ENCODE peak calls at places on chromosome 3, in seven cellular contexts. One of them, this sample, is unnamed.

GRCh38 chr3:141960731-141961130 is 84.3 kb downstream of the ATP1B3 start:
- DNase-seq in foreskin fibroblast: peak
- DNase-seq in H7: no peak
- DNase-seq in skeletal muscle cell: peak
- DNase-seq in gastrocnemius medialis: no peak
- DNase-seq in thoracic aorta: no peak
- DNase-seq in GM23248: peak
- DNase-seq in this sample: peak

GRCh38 chr3:167318306-167318705 is 61.8 kb downstream of the ZBBX start:
- DNase-seq in foreskin fibroblast: no peak
- DNase-seq in H7: no peak
- DNase-seq in skeletal muscle cell: no peak
- DNase-seq in gastrocnemius medialis: no peak
- DNase-seq in thoracic aorta: no peak
- DNase-seq in GM23248: no peak
- DNase-seq in this sample: no peak

GRCh38 chr3:176765491-176765890 is 431.8 kb downstream of the TBL1XR1 start:
- DNase-seq in foreskin fibroblast: no peak
- DNase-seq in H7: no peak
- DNase-seq in skeletal muscle cell: no peak
- DNase-seq in gastrocnemius medialis: no peak
- DNase-seq in thoracic aorta: no peak
- DNase-seq in GM23248: no peak
- DNase-seq in this sample: no peak

GRCh38 chr3:169623971-169624370 is 39.5 kb downstream of the MECOM start:
- DNase-seq in foreskin fibroblast: no peak
- DNase-seq in H7: no peak
- DNase-seq in skeletal muscle cell: no peak
- DNase-seq in gastrocnemius medialis: no peak
- DNase-seq in thoracic aorta: no peak
- DNase-seq in GM23248: no peak
- DNase-seq in this sample: no peak

GRCh38 chr3:113264741-113265140 is 53.4 kb downstream of the BOC start:
- DNase-seq in foreskin fibroblast: no peak
- DNase-seq in H7: peak
- DNase-seq in skeletal muscle cell: no peak
- DNase-seq in gastrocnemius medialis: no peak
- DNase-seq in thoracic aorta: no peak
- DNase-seq in GM23248: no peak
- DNase-seq in this sample: no peak

GRCh38 chr3:184345678-184346144 is 8.3 kb downstream of the FAM131A start:
- DNase-seq in foreskin fibroblast: peak
- DNase-seq in H7: peak
- DNase-seq in skeletal muscle cell: no peak
- DNase-seq in gastrocnemius medialis: peak
- DNase-seq in thoracic aorta: no peak
- DNase-seq in GM23248: peak
- DNase-seq in this sample: peak

GRCh38 chr3:16063603-16064002 is 110.9 kb upstream of the GALNT15 start:
- DNase-seq in foreskin fibroblast: no peak
- DNase-seq in H7: no peak
- DNase-seq in skeletal muscle cell: no peak
- DNase-seq in gastrocnemius medialis: no peak
- DNase-seq in thoracic aorta: no peak
- DNase-seq in GM23248: no peak
- DNase-seq in this sample: no peak

GRCh38 chr3:104604326-104605010 is 762.2 kb upstream of the ALCAM start:
- DNase-seq in foreskin fibroblast: no peak
- DNase-seq in H7: no peak
- DNase-seq in skeletal muscle cell: no peak
- DNase-seq in gastrocnemius medialis: no peak
- DNase-seq in thoracic aorta: no peak
- DNase-seq in GM23248: peak
- DNase-seq in this sample: peak

GRCh38 chr3:159208080-159208479 is 406.2 kb downstream of the MFSD1 start:
- DNase-seq in foreskin fibroblast: no peak
- DNase-seq in H7: no peak
- DNase-seq in skeletal muscle cell: no peak
- DNase-seq in gastrocnemius medialis: no peak
- DNase-seq in thoracic aorta: no peak
- DNase-seq in GM23248: no peak
- DNase-seq in this sample: no peak

GRCh38 chr3:77078279-77078678 is 38.4 kb downstream of the ROBO2 start:
- DNase-seq in foreskin fibroblast: no peak
- DNase-seq in H7: no peak
- DNase-seq in skeletal muscle cell: no peak
- DNase-seq in gastrocnemius medialis: no peak
- DNase-seq in thoracic aorta: no peak
- DNase-seq in GM23248: no peak
- DNase-seq in this sample: no peak

GRCh38 chr3:11288786-11289637 is 16.8 kb downstream of the ATG7 start:
- DNase-seq in foreskin fibroblast: peak
- DNase-seq in H7: no peak
- DNase-seq in skeletal muscle cell: peak
- DNase-seq in gastrocnemius medialis: no peak
- DNase-seq in thoracic aorta: no peak
- DNase-seq in GM23248: peak
- DNase-seq in this sample: peak

GRCh38 chr3:63513801-63514200 is 138.7 kb upstream of the SNTN start:
- DNase-seq in foreskin fibroblast: no peak
- DNase-seq in H7: no peak
- DNase-seq in skeletal muscle cell: no peak
- DNase-seq in gastrocnemius medialis: no peak
- DNase-seq in thoracic aorta: no peak
- DNase-seq in GM23248: no peak
- DNase-seq in this sample: no peak

GRCh38 chr3:192904632-192905289 is 12.9 kb downstream of the MB21D2 start:
- DNase-seq in foreskin fibroblast: no peak
- DNase-seq in H7: no peak
- DNase-seq in skeletal muscle cell: no peak
- DNase-seq in gastrocnemius medialis: no peak
- DNase-seq in thoracic aorta: no peak
- DNase-seq in GM23248: no peak
- DNase-seq in this sample: no peak

GRCh38 chr3:73295511-73296257 is 234.2 kb downstream of the EBLN2 start:
- DNase-seq in foreskin fibroblast: no peak
- DNase-seq in H7: no peak
- DNase-seq in skeletal muscle cell: no peak
- DNase-seq in gastrocnemius medialis: no peak
- DNase-seq in thoracic aorta: no peak
- DNase-seq in GM23248: no peak
- DNase-seq in this sample: no peak

GRCh38 chr3:71008350-71008923 is 575.1 kb downstream of the FOXP1 start:
- DNase-seq in foreskin fibroblast: no peak
- DNase-seq in H7: no peak
- DNase-seq in skeletal muscle cell: no peak
- DNase-seq in gastrocnemius medialis: peak
- DNase-seq in thoracic aorta: no peak
- DNase-seq in GM23248: no peak
- DNase-seq in this sample: no peak

GRCh38 chr3:170117134-170117533 is 64.4 kb downstream of the PHC3 start:
- DNase-seq in foreskin fibroblast: no peak
- DNase-seq in H7: peak
- DNase-seq in skeletal muscle cell: no peak
- DNase-seq in gastrocnemius medialis: no peak
- DNase-seq in thoracic aorta: no peak
- DNase-seq in GM23248: peak
- DNase-seq in this sample: peak

GRCh38 chr3:68878322-68878721 is 54.0 kb downstream of the TAFA4 start:
- DNase-seq in foreskin fibroblast: peak
- DNase-seq in H7: no peak
- DNase-seq in skeletal muscle cell: no peak
- DNase-seq in gastrocnemius medialis: no peak
- DNase-seq in thoracic aorta: no peak
- DNase-seq in GM23248: peak
- DNase-seq in this sample: peak

GRCh38 chr3:21643752-21644151 is 107.3 kb downstream of the ZNF385D start:
- DNase-seq in foreskin fibroblast: no peak
- DNase-seq in H7: no peak
- DNase-seq in skeletal muscle cell: no peak
- DNase-seq in gastrocnemius medialis: no peak
- DNase-seq in thoracic aorta: no peak
- DNase-seq in GM23248: no peak
- DNase-seq in this sample: no peak

GRCh38 chr3:103813955-103814354 is 1379.1 kb downstream of the ZPLD1 start:
- DNase-seq in foreskin fibroblast: no peak
- DNase-seq in H7: no peak
- DNase-seq in skeletal muscle cell: no peak
- DNase-seq in gastrocnemius medialis: no peak
- DNase-seq in thoracic aorta: no peak
- DNase-seq in GM23248: no peak
- DNase-seq in this sample: no peak

GRCh38 chr3:16205156-16205870 is 30.8 kb downstream of the GALNT15 start:
- DNase-seq in foreskin fibroblast: no peak
- DNase-seq in H7: no peak
- DNase-seq in skeletal muscle cell: no peak
- DNase-seq in gastrocnemius medialis: no peak
- DNase-seq in thoracic aorta: no peak
- DNase-seq in GM23248: peak
- DNase-seq in this sample: peak

GRCh38 chr3:83193526-83193925 is 1432.1 kb upstream of the GBE1 start:
- DNase-seq in foreskin fibroblast: no peak
- DNase-seq in H7: no peak
- DNase-seq in skeletal muscle cell: no peak
- DNase-seq in gastrocnemius medialis: no peak
- DNase-seq in thoracic aorta: no peak
- DNase-seq in GM23248: no peak
- DNase-seq in this sample: peak

GRCh38 chr3:7546219-7546618 is 685.3 kb downstream of the GRM7 start:
- DNase-seq in foreskin fibroblast: no peak
- DNase-seq in H7: no peak
- DNase-seq in skeletal muscle cell: no peak
- DNase-seq in gastrocnemius medialis: no peak
- DNase-seq in thoracic aorta: no peak
- DNase-seq in GM23248: no peak
- DNase-seq in this sample: peak

GRCh38 chr3:127715541-127715940 is 42.8 kb downstream of the ABTB1 start:
- DNase-seq in foreskin fibroblast: no peak
- DNase-seq in H7: no peak
- DNase-seq in skeletal muscle cell: no peak
- DNase-seq in gastrocnemius medialis: no peak
- DNase-seq in thoracic aorta: no peak
- DNase-seq in GM23248: no peak
- DNase-seq in this sample: no peak

GRCh38 chr3:128497305-128498126 is 4.5 kb upstream of the GATA2 start:
- DNase-seq in foreskin fibroblast: no peak
- DNase-seq in H7: peak
- DNase-seq in skeletal muscle cell: no peak
- DNase-seq in gastrocnemius medialis: no peak
- DNase-seq in thoracic aorta: no peak
- DNase-seq in GM23248: peak
- DNase-seq in this sample: no peak

GRCh38 chr3:126523745-126524428 is at the start of gene CHST13:
- DNase-seq in foreskin fibroblast: peak
- DNase-seq in H7: peak
- DNase-seq in skeletal muscle cell: no peak
- DNase-seq in gastrocnemius medialis: no peak
- DNase-seq in thoracic aorta: no peak
- DNase-seq in GM23248: peak
- DNase-seq in this sample: peak
- H3K4me3 ChIP-seq in foreskin fibroblast: peak
- H3K4me3 ChIP-seq in H7: peak
- H3K4me3 ChIP-seq in skeletal muscle cell: peak
- H3K4me3 ChIP-seq in gastrocnemius medialis: peak
- H3K4me3 ChIP-seq in thoracic aorta: peak
- H3K4me3 ChIP-seq in GM23248: peak
- H3K4me3 ChIP-seq in this sample: no peak

GRCh38 chr3:1292571-1292970 is 199.7 kb downstream of the CNTN6 start:
- DNase-seq in foreskin fibroblast: no peak
- DNase-seq in H7: no peak
- DNase-seq in skeletal muscle cell: no peak
- DNase-seq in gastrocnemius medialis: no peak
- DNase-seq in thoracic aorta: no peak
- DNase-seq in GM23248: no peak
- DNase-seq in this sample: no peak
- H3K4me3 ChIP-seq in foreskin fibroblast: no peak
- H3K4me3 ChIP-seq in H7: no peak
- H3K4me3 ChIP-seq in skeletal muscle cell: no peak
- H3K4me3 ChIP-seq in gastrocnemius medialis: no peak
- H3K4me3 ChIP-seq in thoracic aorta: no peak
- H3K4me3 ChIP-seq in GM23248: no peak
- H3K4me3 ChIP-seq in this sample: no peak

GRCh38 chr3:98329392-98330124 is 24.1 kb upstream of the OR5K4 start:
- DNase-seq in foreskin fibroblast: peak
- DNase-seq in H7: peak
- DNase-seq in skeletal muscle cell: peak
- DNase-seq in gastrocnemius medialis: no peak
- DNase-seq in thoracic aorta: no peak
- DNase-seq in GM23248: peak
- DNase-seq in this sample: peak
- H3K4me3 ChIP-seq in foreskin fibroblast: no peak
- H3K4me3 ChIP-seq in H7: no peak
- H3K4me3 ChIP-seq in skeletal muscle cell: no peak
- H3K4me3 ChIP-seq in gastrocnemius medialis: no peak
- H3K4me3 ChIP-seq in thoracic aorta: no peak
- H3K4me3 ChIP-seq in GM23248: no peak
- H3K4me3 ChIP-seq in this sample: no peak

GRCh38 chr3:46561951-46562350 is 4.2 kb downstream of the LRRC2 start:
- DNase-seq in foreskin fibroblast: no peak
- DNase-seq in H7: no peak
- DNase-seq in skeletal muscle cell: no peak
- DNase-seq in gastrocnemius medialis: no peak
- DNase-seq in thoracic aorta: no peak
- DNase-seq in GM23248: peak
- DNase-seq in this sample: no peak

GRCh38 chr3:46564190-46565112 is 1.7 kb downstream of the LRRC2 start:
- DNase-seq in foreskin fibroblast: no peak
- DNase-seq in H7: no peak
- DNase-seq in skeletal muscle cell: no peak
- DNase-seq in gastrocnemius medialis: peak
- DNase-seq in thoracic aorta: no peak
- DNase-seq in GM23248: peak
- DNase-seq in this sample: no peak

GRCh38 chr3:46565607-46566039 is 479 bp downstream of the LRRC2 start:
- DNase-seq in foreskin fibroblast: no peak
- DNase-seq in H7: peak
- DNase-seq in skeletal muscle cell: no peak
- DNase-seq in gastrocnemius medialis: peak
- DNase-seq in thoracic aorta: no peak
- DNase-seq in GM23248: peak
- DNase-seq in this sample: no peak

GRCh38 chr3:46565113-46565490 is 1.0 kb downstream of the LRRC2 start:
- DNase-seq in foreskin fibroblast: no peak
- DNase-seq in H7: peak
- DNase-seq in skeletal muscle cell: no peak
- DNase-seq in gastrocnemius medialis: peak
- DNase-seq in thoracic aorta: no peak
- DNase-seq in GM23248: peak
- DNase-seq in this sample: no peak

DNA sequence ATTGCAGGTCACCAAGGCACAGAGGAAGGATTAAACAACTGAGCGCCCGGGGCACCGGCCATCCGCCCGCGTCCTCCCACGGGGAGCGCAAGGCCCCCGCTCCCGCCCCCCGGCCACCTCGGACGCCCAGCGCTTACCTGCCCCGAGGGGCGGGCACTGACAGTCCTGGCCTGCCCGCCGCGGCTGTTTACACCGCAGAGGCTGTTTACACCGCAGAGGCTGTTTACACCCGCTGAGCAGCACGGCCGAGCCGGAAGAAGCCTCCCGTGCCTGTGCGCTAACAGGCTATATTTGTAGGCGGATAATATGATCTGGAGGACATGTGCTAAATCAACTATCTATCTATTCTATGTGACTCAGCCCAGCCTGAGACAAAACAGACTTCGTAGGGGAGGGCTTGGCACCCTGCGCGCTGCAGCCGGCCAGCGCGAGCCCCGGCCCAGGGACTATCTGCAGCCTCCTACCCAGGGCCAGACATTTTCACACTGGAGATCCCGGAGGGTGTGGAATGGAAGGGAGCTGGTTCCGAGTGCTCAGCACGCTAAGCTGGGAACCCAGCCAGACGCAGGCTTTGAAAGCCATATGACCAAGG is at the start of gene LRRC2:
- DNase-seq in foreskin fibroblast: peak
- DNase-seq in H7: peak
- DNase-seq in skeletal muscle cell: peak
- DNase-seq in gastrocnemius medialis: peak
- DNase-seq in thoracic aorta: no peak
- DNase-seq in GM23248: peak
- DNase-seq in this sample: peak
- H3K4me3 ChIP-seq in foreskin fibroblast: peak
- H3K4me3 ChIP-seq in H7: peak
- H3K4me3 ChIP-seq in skeletal muscle cell: peak
- H3K4me3 ChIP-seq in gastrocnemius medialis: peak
- H3K4me3 ChIP-seq in thoracic aorta: peak
- H3K4me3 ChIP-seq in GM23248: peak
- H3K4me3 ChIP-seq in this sample: peak